ENCODE peak calls at places on chromosomes 1 and 21, in four cellular contexts. T is K562, Y is HL-60, G is GM12878. K is an unnamed sample.

GRCh38 chr1:38994196-38994595 is 3.1 kb downstream of the AKIRIN1 start:
- DNase-seq in G (no peak), Y (no peak), T (no peak), K (no peak)

GRCh38 chr21:44064852-44065403 is 42.3 kb upstream of the PWP2 start:
- DNase-seq in T (no peak), Y (no peak), G (no peak), K (no peak)

GRCh38 chr1:41700581-41700980 is 216.1 kb upstream of the EDN2 start:
- DNase-seq in Y (no peak), G (no peak), T (no peak), K (no peak)

GRCh38 chr1:184418955-184419733 is 32.3 kb downstream of the C1orf21 start:
- DNase-seq in T (no peak), G (no peak), Y (peak), K (no peak)

GRCh38 chr1:167328306-167328705 is 107.6 kb downstream of the POU2F1 start:
- DNase-seq in Y (no peak), T (no peak), G (peak), K (no peak)

GRCh38 chr1:232707142-232707541 is 77.2 kb upstream of the SIPA1L2 start:
- DNase-seq in G (no peak), T (no peak), Y (no peak), K (no peak)

GRCh38 chr1:30538906-30539855 is 184.2 kb downstream of the MATN1 start:
- DNase-seq in T (no peak), Y (no peak), G (no peak), K (no peak)

GRCh38 chr1:152185544-152186391 is 26.7 kb upstream of the RPTN start:
- DNase-seq in T (peak), Y (peak), G (no peak), K (peak)

GRCh38 chr1:93960641-93961147 is 51.5 kb upstream of the GCLM start:
- DNase-seq in T (no peak), Y (no peak), G (no peak), K (no peak)

GRCh38 chr21:37364722-37365121 is 1.9 kb upstream of the DYRK1A start:
- DNase-seq in G (no peak), Y (no peak), T (no peak), K (no peak)

GRCh38 chr1:213987876-213988638 is at the start of gene PROX1:
- DNase-seq in Y (no peak), G (no peak), T (peak), K (no peak)

GRCh38 chr1:53378932-53379661 is 51.2 kb upstream of the LRP8 start:
- DNase-seq in Y (no peak), G (no peak), T (no peak), K (no peak)

GRCh38 chr21:41764558-41765392 is 2.1 kb downstream of the RIPK4 start:
- DNase-seq in Y (no peak), T (no peak), G (no peak), K (no peak)

GRCh38 chr21:41765393-41765950 is 1.4 kb downstream of the RIPK4 start:
- DNase-seq in Y (no peak), G (no peak), T (no peak), K (no peak)

GRCh38 chr21:41767606-41768370 is 936 bp upstream of the RIPK4 start:
- DNase-seq in G (no peak), Y (no peak), T (no peak), K (no peak)

GRCh38 chr21:41766883-41767605 is at the start of gene RIPK4:
- DNase-seq in G (peak), Y (no peak), T (no peak), K (peak)

GRCh38 chr21:41766051-41766882 is 585 bp downstream of the RIPK4 start:
- DNase-seq in T (no peak), G (no peak), Y (no peak), K (no peak)
- TF ChIP-seq SPI1 in T (no peak), G (no peak), Y (no peak), K (no peak)

GRCh38 chr1:65687435-65688214 is 105.1 kb upstream of the PDE4B start:
- DNase-seq in Y (peak), T (peak), G (peak), K (peak)
- TF ChIP-seq POLR2AphosphoS5 in Y (no peak), T (peak), G (no peak), K (no peak)

DNA sequence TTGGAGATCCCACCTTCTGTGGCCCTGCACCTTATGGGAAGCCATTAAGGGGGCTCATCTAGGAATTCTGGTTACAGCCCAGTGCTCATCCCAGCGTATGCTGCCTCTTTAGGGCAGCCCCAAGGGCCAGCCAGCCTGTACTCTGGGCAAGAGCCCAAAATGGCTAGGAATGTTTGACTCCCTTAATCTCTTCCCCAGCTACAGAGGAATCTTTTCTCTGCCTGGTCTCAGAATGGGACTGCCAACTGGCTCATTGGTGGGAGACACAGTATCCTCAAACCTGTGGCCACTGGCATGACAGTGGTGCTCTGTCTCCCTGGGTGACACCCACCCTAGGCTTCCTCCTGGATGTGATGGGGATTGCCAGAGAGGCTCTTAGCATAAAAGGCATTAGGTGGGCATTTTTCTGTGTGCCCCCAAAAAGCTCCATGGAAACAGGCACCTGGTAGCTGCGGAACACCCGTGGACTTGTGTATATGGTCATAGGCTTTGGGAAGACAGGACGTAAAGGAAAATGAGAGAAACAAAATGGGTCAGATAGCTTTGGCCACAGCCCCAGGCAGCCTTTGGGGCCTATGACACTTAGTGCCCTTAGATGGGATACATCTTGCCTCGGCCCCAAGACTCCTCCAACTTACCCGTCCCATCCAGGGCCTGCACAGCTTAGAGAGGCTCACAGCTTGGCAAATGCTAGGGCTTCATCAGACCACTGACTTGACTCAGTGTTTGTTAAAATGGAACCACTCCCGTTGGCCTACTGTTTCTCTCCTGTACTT is 6.9 kb downstream of the TMEM81 start:
- DNase-seq in Y (no peak), G (no peak), T (no peak), K (no peak)
- TF ChIP-seq SPI1 in Y (no peak), G (no peak), T (no peak), K (no peak)

GRCh38 chr21:23316190-23316589 is 2291.1 kb downstream of the MRPL39 start:
- DNase-seq in T (no peak), G (no peak), Y (no peak), K (no peak)
- TF ChIP-seq POLR2AphosphoS5 in T (no peak), G (no peak), Y (no peak), K (no peak)

GRCh38 chr1:25996966-25997758 is 701 bp downstream of the PAFAH2 start:
- DNase-seq in Y (peak), T (no peak), G (peak), K (no peak)
- TF ChIP-seq SPI1 in Y (peak), T (peak), G (no peak), K (peak)